ENCODE peak calls at places on chromosomes 13 and 19, in nine cellular contexts. L is GM12878, Y is GM23338, I is HepG2, R is SK-N-SH, W is HL-60, M is K562, Q is Panc1, C is HCT116. V is an unnamed sample.

GRCh38 chr13:63299995-63300394 is 1884.3 kb upstream of the PCDH20 start:
- DNase-seq in R (no peak), I (no peak), W (no peak), L (no peak), Y (no peak), Q (no peak), C (no peak), M (no peak), V (no peak)

GRCh38 chr19:4647676-4648644 is 8.6 kb downstream of the TNFAIP8L1 start:
- DNase-seq in I (no peak), L (no peak), R (no peak), Y (peak; percentile 63), C (no peak), M (no peak), Q (no peak), W (no peak), V (no peak)

GRCh38 chr13:100987993-100988392 is 313.4 kb upstream of the TMTC4 start:
- DNase-seq in L (no peak), R (no peak), W (no peak), M (no peak), Y (peak; percentile 48), I (no peak), Q (no peak), C (no peak), V (peak; percentile 1)

GRCh38 chr19:47065242-47065641 is 16.8 kb upstream of the TMEM160 start:
- DNase-seq in M (no peak), W (no peak), L (no peak), R (no peak), Q (no peak), C (no peak), I (no peak), Y (no peak), V (no peak)

GRCh38 chr19:46303345-46303701 is 6.5 kb downstream of the HIF3A start:
- DNase-seq in I (no peak), L (no peak), W (no peak), C (no peak), Y (peak; percentile 31), Q (no peak), R (no peak), M (no peak), V (no peak)

GRCh38 chr13:24313449-24313848 is 4.1 kb downstream of the C1QTNF9 start:
- DNase-seq in L (no peak), W (no peak), M (no peak), C (no peak), R (no peak), Q (no peak), Y (peak; percentile 25), I (no peak), V (peak; percentile 11)

GRCh38 chr19:16260160-16260793 is 62.6 kb downstream of the AP1M1 start:
- DNase-seq in I (no peak), Q (no peak), L (no peak), M (no peak), R (no peak), C (no peak), W (no peak), Y (no peak), V (no peak)

GRCh38 chr19:48868196-48868886 is at the start of gene PLEKHA4:
- DNase-seq in M (peak; percentile 41), Y (no peak), R (peak; percentile 63), I (no peak), W (no peak), C (no peak), Q (no peak), L (no peak), V (no peak)

GRCh38 chr19:10290876-10291553 is 1.3 kb downstream of the ICAM5 start:
- DNase-seq in C (peak; percentile 50), W (no peak), M (peak; percentile 89), R (peak; percentile 70), L (no peak), Q (no peak), I (peak; percentile 43), Y (peak; percentile 76), V (peak; percentile 58)

DNA sequence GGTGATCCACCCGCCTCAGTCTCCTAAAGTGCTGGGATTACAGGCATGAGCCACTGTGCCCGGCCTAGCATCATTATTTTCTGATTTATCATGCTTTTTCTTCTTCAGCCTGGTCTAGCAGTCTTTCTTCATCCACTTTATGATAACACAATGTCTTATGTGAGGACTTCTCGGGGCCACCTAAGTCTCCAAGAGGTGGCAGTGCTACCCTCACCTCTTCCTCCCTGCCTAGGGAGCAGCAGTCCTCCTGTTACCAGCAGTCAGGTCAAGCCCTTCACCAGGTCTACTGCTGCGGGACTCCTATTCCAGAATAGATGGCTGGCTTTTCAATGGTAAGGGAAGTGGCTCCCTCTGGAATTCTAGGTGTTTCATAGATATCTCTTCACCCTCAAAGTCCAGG is 163.8 kb downstream of the KLF5 start:
- DNase-seq in L (no peak), Y (no peak), R (no peak), W (no peak), M (no peak), C (no peak), Q (no peak), I (no peak), V (no peak)
- TF ChIP-seq REST in L (no peak), Y (no peak), R (no peak), W (no peak), M (no peak), C (no peak), Q (no peak), I (no peak), V (no peak)

DNA sequence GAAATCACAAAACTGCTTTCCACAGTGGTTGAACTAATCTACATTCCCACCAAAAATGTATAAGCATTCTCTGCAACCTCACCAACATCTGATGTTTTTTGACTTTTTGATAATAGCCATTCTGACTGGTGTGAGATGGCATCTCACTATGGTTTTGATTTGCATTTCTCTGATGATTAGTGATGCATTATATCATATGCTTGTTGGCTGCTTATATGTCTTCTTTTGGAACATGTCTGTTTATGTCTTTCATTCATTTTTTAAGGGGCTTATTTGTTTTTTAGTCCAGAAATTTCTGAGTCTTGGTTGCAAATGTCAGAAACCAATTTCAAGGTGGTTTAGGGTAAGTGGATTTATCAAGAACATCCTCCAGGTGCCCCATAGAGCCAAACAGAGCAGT is 484.8 kb upstream of the TSHZ3 start:
- DNase-seq in Q (no peak), I (no peak), W (no peak), M (no peak), L (no peak), Y (no peak), R (no peak), C (no peak), V (no peak)
- TF ChIP-seq REST in Q (no peak), I (no peak), W (no peak), M (no peak), L (no peak), Y (no peak), R (no peak), C (no peak), V (no peak)

GRCh38 chr19:56637976-56638555 is 4.9 kb upstream of the SMIM17 start:
- DNase-seq in M (peak; percentile 51), Y (peak; percentile 91), Q (no peak), R (no peak), L (no peak), C (no peak), I (peak; percentile 54), W (peak; percentile 48), V (peak; percentile 62)
- TF ChIP-seq REST in M (peak; percentile 98), Y (peak; percentile 97), Q (peak; percentile 96), R (peak; percentile 94), L (peak; percentile 96), C (peak; percentile 71), I (no peak), W (peak; percentile 99), V (peak; percentile 85)

GRCh38 chr13:93867481-93867880 is 612.0 kb downstream of the DCT start:
- DNase-seq in M (no peak), L (no peak), C (no peak), I (no peak), Y (no peak), R (no peak), Q (no peak), W (no peak), V (no peak)
- TF ChIP-seq REST in M (no peak), L (no peak), C (no peak), I (no peak), Y (no peak), R (no peak), Q (no peak), W (no peak), V (no peak)

DNA sequence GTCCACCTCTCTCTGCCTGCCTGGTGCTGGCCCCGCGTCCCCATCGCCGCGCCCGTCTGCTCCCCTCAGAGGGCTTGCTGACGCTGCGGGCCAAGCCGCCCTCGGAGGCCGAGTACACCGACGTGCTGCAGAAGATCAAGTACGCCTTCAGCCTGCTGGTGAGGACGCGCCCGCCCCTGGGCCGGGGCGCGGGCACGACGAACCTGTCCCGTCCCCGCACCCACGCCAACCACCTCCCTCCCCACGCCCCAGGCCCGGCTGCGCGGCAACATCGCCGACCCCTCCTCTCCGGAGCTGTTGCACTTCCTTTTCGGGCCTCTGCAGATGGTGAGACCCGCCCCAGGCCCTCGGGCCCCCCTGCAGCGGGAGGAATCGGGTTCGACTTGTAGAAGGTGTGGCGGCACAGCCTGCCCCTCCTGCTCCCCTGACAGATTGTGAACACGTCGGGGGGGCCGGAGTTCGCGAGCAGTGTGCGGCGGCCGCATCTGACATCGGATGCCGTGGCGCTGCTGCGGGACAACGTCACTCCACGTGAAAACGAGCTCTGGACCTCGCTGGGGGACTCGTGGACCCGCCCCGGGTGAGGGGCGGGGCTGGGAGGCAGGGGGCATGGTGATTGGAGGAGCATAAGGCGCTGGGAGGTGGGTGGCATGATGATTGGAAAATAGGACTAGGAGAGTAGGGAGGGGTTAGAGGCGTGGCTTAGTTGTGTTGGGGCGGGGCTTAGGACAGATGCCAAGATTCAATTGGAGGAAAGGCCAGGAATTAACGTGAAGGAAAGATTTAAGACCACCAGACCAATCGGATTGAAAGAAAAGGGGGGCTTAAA is 6.6 kb downstream of the EPS8L1 start:
- DNase-seq in W (no peak), C (no peak), Y (peak; percentile 97), Q (no peak), M (peak; percentile 71), L (no peak), I (no peak), R (peak; percentile 87), V (peak; percentile 58)
- TF ChIP-seq REST in W (no peak), C (no peak), Y (no peak), Q (no peak), M (no peak), L (no peak), I (no peak), R (no peak), V (no peak)

GRCh38 chr13:26488236-26489028 is 69.1 kb upstream of the WASF3 start:
- DNase-seq in M (no peak), R (no peak), Q (no peak), L (no peak), I (no peak), C (no peak), W (no peak), Y (no peak), V (no peak)
- TF ChIP-seq REST in M (no peak), R (no peak), Q (no peak), L (no peak), I (no peak), C (no peak), W (no peak), Y (no peak), V (no peak)

V was measured in A549.